ENCODE peak calls at places on chromosome 7, in four cellular contexts. B is cardiac fibroblast, X is transverse colon, O is B cell. C is an unnamed sample.
A peak's percentile ranks its signal among the peaks of the same experiment; 100 is the strongest.

GRCh38 chr7:80288175-80289122 is 153.8 kb downstream of the GNAI1 start:
- DNase-seq in B (no peak), X (no peak), O (no peak), C (no peak)

GRCh38 chr7:11950281-11950680 is 118.3 kb upstream of the THSD7A start:
- DNase-seq in B (no peak), X (no peak), O (no peak), C (no peak)

GRCh38 chr7:34061175-34061574 is 155.8 kb downstream of the BMPER start:
- DNase-seq in B (peak; percentile 81), X (no peak), O (no peak), C (no peak)

GRCh38 chr7:116426428-116427156 is 72.9 kb upstream of the CAV2 start:
- DNase-seq in B (peak; percentile 83), X (peak; percentile 42), O (no peak), C (no peak)

GRCh38 chr7:112892263-112892662 is 102.1 kb upstream of the TMEM168 start:
- DNase-seq in B (peak; percentile 65), X (no peak), O (no peak), C (no peak)

GRCh38 chr7:64887756-64888508 is 15.1 kb upstream of the ZNF273 start:
- DNase-seq in B (no peak), X (peak; percentile 60), O (no peak), C (peak; percentile 13)

GRCh38 chr7:105664816-105665525 is 83.7 kb upstream of the EFCAB10 start:
- DNase-seq in B (no peak), X (no peak), O (no peak), C (no peak)

GRCh38 chr7:50865450-50865849 is 82.8 kb upstream of the GRB10 start:
- DNase-seq in B (no peak), X (no peak), O (no peak), C (no peak)

GRCh38 chr7:85186521-85187241 is at the start of gene SEMA3D:
- DNase-seq in B (peak; percentile 87), X (peak; percentile 53), O (no peak), C (peak; percentile 83)
- TF ChIP-seq CTCF in B (peak; percentile 68), X (peak; percentile 61), O (peak; percentile 76), C (peak; percentile 92)

GRCh38 chr7:125386211-125386610 is 456.6 kb upstream of the POT1 start:
- DNase-seq in B (no peak), X (no peak), O (no peak), C (no peak)

GRCh38 chr7:125382401-125382800 is 452.8 kb upstream of the POT1 start:
- DNase-seq in B (no peak), X (no peak), O (no peak), C (no peak)

GRCh38 chr7:125383324-125383723 is 453.7 kb upstream of the POT1 start:
- DNase-seq in B (no peak), X (no peak), O (no peak), C (no peak)
- TF ChIP-seq CTCF in B (no peak), X (no peak), O (no peak), C (peak; percentile 18)

DNA sequence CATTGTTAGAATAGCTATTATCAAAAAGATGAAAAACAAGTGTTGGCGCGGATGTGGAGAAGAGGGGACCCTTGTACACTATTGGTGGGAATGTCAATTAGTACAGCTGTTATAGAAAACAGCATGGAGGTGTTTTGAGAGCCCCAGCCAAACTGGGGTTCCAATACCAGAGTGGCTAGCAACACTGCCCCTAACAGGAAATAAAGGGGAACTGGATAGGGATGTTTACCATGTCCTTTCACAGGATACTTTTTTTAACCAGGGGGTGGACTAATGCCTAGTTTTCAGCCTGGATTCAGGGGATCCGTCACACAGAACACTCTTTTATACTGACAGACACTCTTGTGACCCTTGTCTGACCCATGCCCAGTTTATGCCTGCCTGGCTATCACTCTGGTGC is 6.9 kb upstream of the GSTK1 start:
- DNase-seq in B (no peak), X (no peak), O (no peak), C (no peak)
- TF ChIP-seq CTCF in B (peak; percentile 33), X (no peak), O (no peak), C (no peak)

DNA sequence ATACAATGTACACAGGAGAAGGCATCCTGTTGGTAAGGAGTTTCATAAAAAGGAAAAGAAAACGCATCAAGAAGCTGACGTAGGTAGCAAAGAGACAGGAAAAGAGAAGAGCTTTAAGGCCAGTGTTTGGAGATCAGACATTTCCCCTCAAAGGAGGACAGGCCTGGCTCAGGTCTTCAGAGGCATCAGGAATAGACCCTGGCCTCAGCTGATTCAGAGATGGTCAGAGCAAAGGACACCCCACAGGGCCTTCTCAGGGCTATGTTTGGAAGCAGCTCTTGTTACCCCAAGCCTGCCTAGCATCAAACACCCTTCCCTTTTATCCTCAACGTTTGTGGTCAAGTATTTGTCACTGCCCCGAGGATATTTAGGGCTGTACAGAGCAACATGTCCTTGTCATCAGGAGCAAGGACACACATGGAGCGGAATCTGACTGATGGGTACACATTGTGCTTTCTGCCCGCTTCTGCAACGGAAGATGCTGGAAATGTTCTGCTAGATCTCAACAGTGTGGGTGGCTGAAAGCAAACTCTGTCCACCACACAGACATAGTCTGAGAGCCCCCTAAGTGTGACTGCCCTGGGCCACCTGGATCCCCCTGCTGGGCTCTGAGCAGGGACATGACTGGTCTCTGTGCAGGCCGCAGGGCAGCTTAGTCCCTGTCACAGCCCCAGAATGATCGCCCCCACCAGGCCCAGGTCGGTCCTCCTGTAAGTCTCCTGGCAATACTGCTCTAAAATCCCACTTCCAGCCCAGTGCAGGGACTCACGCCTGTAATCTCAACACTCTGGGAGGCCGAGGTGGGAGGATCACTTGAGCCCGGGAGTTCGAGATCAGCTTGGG is 1.0 kb upstream of the ZDHHC4 start:
- DNase-seq in B (no peak), X (no peak), O (no peak), C (no peak)
- TF ChIP-seq CTCF in B (no peak), X (no peak), O (no peak), C (no peak)

DNA sequence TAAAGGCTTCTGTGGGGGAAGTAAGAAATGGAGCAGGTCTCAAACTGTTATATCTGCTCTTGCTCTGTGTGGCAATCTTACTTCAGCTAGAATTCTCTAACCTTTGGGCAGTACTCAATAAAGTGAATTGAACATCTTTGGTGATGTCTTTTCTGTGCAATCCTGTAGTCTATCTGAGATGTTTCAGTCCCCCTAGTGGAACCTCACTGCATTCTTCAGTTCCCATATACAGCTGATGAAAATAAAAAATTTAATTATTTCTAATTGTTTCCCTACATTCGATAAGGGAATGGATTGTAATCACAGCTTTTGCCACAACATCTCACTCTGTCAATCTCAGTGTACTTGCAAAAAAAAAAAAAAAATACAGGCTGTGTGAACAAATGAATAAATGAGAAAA is 522.6 kb downstream of the DNAJB9 start:
- DNase-seq in B (no peak), X (no peak), O (no peak), C (no peak)
- TF ChIP-seq CTCF in B (no peak), X (no peak), O (no peak), C (peak; percentile 48)

GRCh38 chr7:71509381-71509780 is 377.4 kb downstream of the GALNT17 start:
- DNase-seq in B (no peak), X (no peak), O (no peak), C (no peak)

GRCh38 chr7:71507665-71508064 is 375.7 kb downstream of the GALNT17 start:
- DNase-seq in B (no peak), X (no peak), O (no peak), C (no peak)

GRCh38 chr7:71506822-71507221 is 374.9 kb downstream of the GALNT17 start:
- DNase-seq in B (no peak), X (no peak), O (no peak), C (no peak)

GRCh38 chr7:71511361-71511807 is 379.4 kb downstream of the GALNT17 start:
- DNase-seq in B (no peak), X (no peak), O (no peak), C (peak; percentile 5)
- TF ChIP-seq CTCF in B (no peak), X (no peak), O (no peak), C (peak; percentile 48)

DNA sequence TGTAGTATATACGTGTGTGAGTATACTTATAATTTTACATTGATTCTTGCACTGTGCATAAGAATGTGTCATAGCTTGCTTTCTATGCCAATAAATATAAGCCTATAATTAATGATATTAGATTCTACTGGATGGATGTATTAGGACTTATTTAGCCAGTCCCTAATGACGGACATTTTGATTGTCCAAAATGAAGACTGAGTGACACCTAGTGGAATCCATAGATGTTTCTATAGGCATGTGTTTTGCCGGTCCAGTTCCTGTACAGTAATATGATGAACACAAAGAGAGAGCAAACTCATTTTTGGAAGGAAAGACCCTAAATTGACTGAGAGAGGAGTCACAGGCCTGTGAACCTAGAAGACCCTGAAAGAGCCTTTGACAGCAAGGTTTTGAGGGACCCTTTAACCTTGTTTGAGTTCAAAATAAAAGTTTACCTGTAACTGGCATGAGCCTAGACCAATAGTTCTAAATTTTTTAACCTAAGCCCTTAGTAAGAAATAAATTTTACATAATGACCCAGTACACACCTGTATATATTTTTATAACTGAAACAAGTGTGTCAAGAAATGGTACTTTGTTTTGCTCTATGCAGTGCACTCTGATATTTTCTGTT is 42.4 kb upstream of the AGBL3 start:
- DNase-seq in B (peak; percentile 53), X (no peak), O (no peak), C (no peak)
- TF ChIP-seq CTCF in B (peak; percentile 18), X (no peak), O (peak; percentile 32), C (peak; percentile 56)

GRCh38 chr7:99500637-99501009 is 542 bp upstream of the ZNF394 start:
- DNase-seq in B (no peak), X (no peak), O (no peak), C (no peak)

GRCh38 chr7:99505324-99505662 is 831 bp downstream of the ZKSCAN5 start:
- DNase-seq in B (no peak), X (no peak), O (no peak), C (no peak)

GRCh38 chr7:99499713-99500636 is at the start of gene ZNF394:
- DNase-seq in B (peak; percentile 94), X (peak; percentile 94), O (peak; percentile 93), C (peak; percentile 81)

GRCh38 chr7:99504281-99504602 is 220 bp upstream of the ZKSCAN5 start:
- DNase-seq in B (no peak), X (no peak), O (no peak), C (peak; percentile 99)

GRCh38 chr7:99504603-99505323 is at the start of gene ZKSCAN5:
- DNase-seq in B (peak; percentile 98), X (peak; percentile 99), O (peak; percentile 96), C (peak; percentile 95)
- TF ChIP-seq CTCF in B (no peak), X (no peak), O (no peak), C (no peak)